ENCODE peak calls at places on chromosomes 16 and 17, in four cellular contexts. N is T-helper 2 cell, B is body of pancreas, Y is NCI-H1105 treated with DMSO at 0.1 percent for 48 hours. H is an unnamed sample.
A peak's percentile ranks its signal among the peaks of the same experiment; 100 is the strongest.

GRCh38 chr17:43832168-43832975 is 574 bp downstream of the MPP3 start:
- DNase-seq in Y (peak; percentile 19), N (no peak), B (peak; percentile 47), H (no peak)

GRCh38 chr16:50742521-50743150 is 750 bp downstream of the CYLD start:
- DNase-seq in B (peak; percentile 29), N (no peak), Y (peak; percentile 7), H (peak; percentile 30)

GRCh38 chr16:64475627-64476351 is 646.1 kb downstream of the CDH11 start:
- DNase-seq in B (no peak), Y (no peak), N (no peak), H (no peak)

GRCh38 chr17:49574283-49574892 is 1.3 kb upstream of the NXPH3 start:
- DNase-seq in Y (no peak), B (no peak), N (no peak), H (no peak)

GRCh38 chr16:65728172-65728571 is 606.3 kb upstream of the CDH11 start:
- DNase-seq in Y (no peak), N (no peak), B (no peak), H (no peak)

GRCh38 chr17:73539176-73539575 is 105.1 kb downstream of the SDK2 start:
- DNase-seq in Y (no peak), B (no peak), N (no peak), H (no peak)

GRCh38 chr16:20711277-20711911 is 13.9 kb upstream of the ACSM1 start:
- DNase-seq in N (no peak), B (no peak), Y (no peak), H (no peak)

GRCh38 chr17:7184091-7184488 is 4.9 kb upstream of the ASGR1 start:
- DNase-seq in B (peak; percentile 85), N (no peak), Y (peak; percentile 9), H (no peak)

GRCh38 chr16:22898874-22899348 is 84.9 kb downstream of the HS3ST2 start:
- DNase-seq in B (peak; percentile 77), Y (peak; percentile 83), N (no peak), H (no peak)

GRCh38 chr16:9309844-9310243 is 218.4 kb downstream of the HAPSTR1 start:
- DNase-seq in Y (no peak), N (no peak), B (no peak), H (no peak)

GRCh38 chr16:2213817-2214720 is 571 bp downstream of the PGP start:
- DNase-seq in B (no peak), N (no peak), Y (no peak), H (no peak)

GRCh38 chr16:31527617-31528287 is at the start of gene AHSP:
- DNase-seq in B (no peak), N (no peak), Y (no peak), H (no peak)

H was measured in activated T-helper 9 cell treated with anti-CD3 and anti-CD28 coated beads, Interleukin-2, amount 50 U/mL, for 16 hours.